ENCODE peak calls at places on chromosomes 7 and 10, in seven cellular contexts. G is activated CD4-positive, alpha-beta T cell treated with anti-CD3 and anti-CD28 coated beads, Interleukin-2, amount 50 U/mL, for 48 hours; A is NCI-H345; U is Calu3; V is fibroblast of mammary gland; K is activated T-helper 1 cell treated with anti-CD3 and anti-CD28 coated beads, Interleukin-12 subunit alpha, Interleukin-12 subunit beta, Interleukin-2, Interleukin-4 antibody, amounts not matched to agents 30 ng/mL and 10 ng/mL and 1 ng/mL, durations not matched to agents 14 hours and 24 hours and 36 hours; D is astrocyte of the spinal cord. S is an unnamed sample.

GRCh38 chr7:3643091-3643490 is 342.0 kb downstream of the SDK1 start:
- DNase-seq in U (no peak), G (no peak), V (no peak), K (no peak), D (no peak), A (no peak), S (no peak)

GRCh38 chr7:5441840-5442513 is 18.3 kb upstream of the TNRC18 start:
- DNase-seq in D (no peak), V (no peak), K (no peak), A (no peak), U (no peak), G (no peak), S (no peak)

GRCh38 chr7:1922071-1922869 is 252.2 kb downstream of the ELFN1 start:
- DNase-seq in U (no peak), V (peak), A (no peak), D (peak), K (peak), G (peak), S (no peak)

GRCh38 chr7:159272739-159273138 is 128.1 kb upstream of the VIPR2 start:
- DNase-seq in U (no peak), K (no peak), G (no peak), D (no peak), A (peak), V (no peak), S (no peak)

GRCh38 chr10:11525503-11525902 is 85.9 kb downstream of the USP6NL start:
- DNase-seq in A (no peak), V (peak), K (no peak), D (no peak), U (no peak), G (no peak), S (no peak)

GRCh38 chr10:121684276-121684675 is 86.0 kb upstream of the FGFR2 start:
- DNase-seq in V (no peak), U (no peak), A (no peak), D (no peak), K (no peak), G (no peak), S (no peak)

GRCh38 chr10:71389768-71390434 is 6.8 kb upstream of the CDH23 start:
- DNase-seq in U (no peak), K (no peak), A (no peak), G (no peak), V (no peak), D (no peak), S (no peak)

GRCh38 chr7:114865564-114865963 is 56.3 kb upstream of the MDFIC start:
- DNase-seq in A (peak), D (peak), V (peak), U (peak), K (peak), G (peak), S (peak)

GRCh38 chr7:110856704-110857103 is 234.2 kb upstream of the LRRN3 start:
- DNase-seq in V (peak), D (peak), G (no peak), A (no peak), K (no peak), U (no peak), S (peak)

GRCh38 chr7:44461387-44461786 is 29.1 kb downstream of the NUDCD3 start:
- DNase-seq in D (peak), K (peak), U (no peak), A (no peak), V (peak), G (peak), S (no peak)

GRCh38 chr7:135692055-135692454 is 29.7 kb downstream of the STMP1 start:
- DNase-seq in U (no peak), K (no peak), D (peak), A (no peak), G (no peak), V (no peak), S (no peak)

GRCh38 chr7:157297071-157297638 is 39.6 kb upstream of the DNAJB6 start:
- DNase-seq in V (no peak), K (no peak), A (no peak), U (no peak), G (no peak), D (no peak), S (no peak)

GRCh38 chr7:78734626-78735025 is 718.8 kb downstream of the MAGI2 start:
- DNase-seq in G (no peak), A (no peak), D (no peak), K (no peak), U (peak), V (peak), S (peak)

GRCh38 chr7:117127585-117128168 is 174.4 kb downstream of the ST7 start:
- DNase-seq in D (peak), K (no peak), V (peak), G (peak), U (peak), A (peak), S (peak)

GRCh38 chr7:107882766-107883165 is 8.2 kb upstream of the DLD start:
- DNase-seq in V (no peak), G (no peak), U (no peak), D (no peak), K (no peak), A (no peak), S (no peak)

GRCh38 chr7:121306565-121306964 is 22.2 kb upstream of the WNT16 start:
- DNase-seq in D (no peak), A (no peak), K (no peak), G (no peak), U (no peak), V (no peak), S (no peak)

GRCh38 chr10:72387187-72387586 is 32.5 kb upstream of the DNAJB12 start:
- DNase-seq in D (no peak), G (no peak), U (no peak), A (no peak), K (no peak), V (no peak), S (no peak)

GRCh38 chr10:132141526-132142395 is 45.0 kb upstream of the DPYSL4 start:
- DNase-seq in G (no peak), A (no peak), U (no peak), D (no peak), V (no peak), K (no peak), S (no peak)

GRCh38 chr10:124598773-124599587 is 137.4 kb downstream of the LHPP start:
- DNase-seq in A (no peak), U (no peak), K (no peak), G (no peak), D (no peak), V (no peak), S (no peak)

GRCh38 chr7:69932034-69932628 is 333.9 kb downstream of the AUTS2 start:
- DNase-seq in G (no peak), D (peak), V (peak), K (no peak), U (no peak), A (peak), S (peak)

GRCh38 chr10:61987537-61987936 is 86.0 kb downstream of the ARID5B start:
- DNase-seq in V (no peak), A (no peak), U (no peak), K (no peak), D (no peak), G (no peak), S (no peak)

GRCh38 chr7:64951250-64951848 is 39.5 kb downstream of the ZNF117 start:
- DNase-seq in V (peak), K (no peak), G (no peak), A (peak), U (peak), D (peak), S (peak)

GRCh38 chr7:100119701-100120517 is 475 bp downstream of the CNPY4 start:
- DNase-seq in D (peak), A (peak), U (peak), G (peak), K (peak), V (peak), S (no peak)

GRCh38 chr10:91487914-91488577 is 77.9 kb downstream of the HECTD2 start:
- DNase-seq in A (no peak), U (no peak), D (no peak), G (no peak), K (no peak), V (no peak), S (no peak)

GRCh38 chr7:113657603-113658002 is 261.2 kb downstream of the PPP1R3A start:
- DNase-seq in K (no peak), D (no peak), A (no peak), G (no peak), U (no peak), V (no peak), S (no peak)

GRCh38 chr10:91768123-91768522 is 30.1 kb upstream of the TNKS2 start:
- DNase-seq in K (no peak), U (no peak), V (peak), D (no peak), A (no peak), G (no peak), S (no peak)

GRCh38 chr10:58275908-58276307 is 6.9 kb downstream of the CISD1 start:
- DNase-seq in A (no peak), D (peak), G (no peak), U (no peak), V (peak), K (no peak), S (peak)

GRCh38 chr10:44398271-44398670 is 13.4 kb upstream of the CXCL12 start:
- DNase-seq in G (no peak), K (no peak), V (no peak), U (no peak), A (no peak), D (no peak), S (no peak)

GRCh38 chr7:158976468-158976848 is 120.1 kb downstream of the DYNC2I1 start:
- DNase-seq in V (no peak), D (no peak), U (no peak), K (no peak), G (no peak), A (no peak), S (no peak)